ENCODE peak calls at places on chromosomes 3 and 15, in seven cellular contexts. P is keratinocyte, B is WERI-Rb-1, J is breast epithelium, L is HCT116, R is Karpas-422, T is psoas muscle. W is an unnamed sample.

GRCh38 chr3:108406063-108406660 is 104.2 kb downstream of the MYH15 start:
- DNase-seq in J (no peak), R (no peak), B (no peak), T (no peak), L (no peak), P (no peak), W (no peak)

GRCh38 chr3:177284383-177284881 is 87.2 kb upstream of the TBL1XR1 start:
- DNase-seq in J (no peak), P (no peak), R (no peak), L (peak; percentile 71), B (peak; percentile 92), T (peak; percentile 61), W (peak; percentile 77)

GRCh38 chr3:57029924-57030323 is 30.5 kb upstream of the SPATA12 start:
- DNase-seq in T (no peak), B (no peak), P (no peak), J (no peak), L (no peak), R (peak; percentile 89), W (no peak)

GRCh38 chr3:32413845-32414526 is 22.3 kb downstream of the CMTM7 start:
- DNase-seq in B (peak; percentile 36), T (no peak), L (no peak), R (no peak), J (no peak), P (no peak), W (no peak)

GRCh38 chr3:156448300-156448699 is 106.6 kb downstream of the SSR3 start:
- DNase-seq in R (peak; percentile 62), T (no peak), B (peak; percentile 36), L (peak; percentile 46), P (no peak), J (no peak), W (no peak)

GRCh38 chr3:152315623-152316022 is 46.9 kb downstream of the MBNL1 start:
- DNase-seq in B (no peak), T (no peak), L (no peak), P (no peak), R (no peak), J (no peak), W (no peak)

GRCh38 chr3:122055215-122055614 is at the start of gene CD86:
- DNase-seq in J (no peak), P (no peak), B (no peak), R (peak; percentile 87), T (no peak), L (no peak), W (no peak)

GRCh38 chr3:190443257-190443656 is 6.4 kb downstream of the TMEM207 start:
- DNase-seq in R (no peak), T (no peak), B (no peak), P (no peak), L (no peak), J (no peak), W (no peak)

GRCh38 chr3:42014949-42015533 is 53.1 kb upstream of the ULK4 start:
- DNase-seq in T (peak; percentile 84), J (no peak), L (no peak), R (peak; percentile 73), B (peak; percentile 86), P (no peak), W (peak; percentile 48)

GRCh38 chr3:28853830-28854229 is 427.0 kb upstream of the RBMS3 start:
- DNase-seq in J (no peak), R (no peak), T (no peak), B (no peak), P (no peak), L (no peak), W (no peak)

GRCh38 chr3:148882288-148882687 is 17.2 kb downstream of the CPA3 start:
- DNase-seq in R (no peak), J (no peak), L (no peak), B (no peak), P (no peak), T (no peak), W (no peak)

GRCh38 chr3:107651782-107652181 is 129.0 kb downstream of the BBX start:
- DNase-seq in P (no peak), J (no peak), T (no peak), R (no peak), L (no peak), B (no peak), W (no peak)

GRCh38 chr15:76339302-76340197 is 3.0 kb downstream of the ISL2 start:
- DNase-seq in P (no peak), B (peak; percentile 34), T (no peak), R (peak; percentile 49), L (no peak), J (no peak), W (peak; percentile 81)

GRCh38 chr3:133576169-133576568 is 2.7 kb downstream of the CDV3 start:
- DNase-seq in P (no peak), T (no peak), B (no peak), L (no peak), R (peak; percentile 76), J (no peak), W (no peak)

GRCh38 chr3:148998297-148998696 is 7.0 kb downstream of the GYG1 start:
- DNase-seq in P (no peak), T (no peak), R (no peak), B (no peak), L (no peak), J (no peak), W (no peak)

GRCh38 chr3:39804951-39805350 is 4.5 kb upstream of the MYRIP start:
- DNase-seq in B (no peak), P (no peak), J (no peak), R (peak; percentile 68), L (no peak), T (no peak), W (no peak)

GRCh38 chr3:12991861-12992281 is 81.4 kb downstream of the IQSEC1 start:
- DNase-seq in B (no peak), L (no peak), T (peak; percentile 49), R (no peak), P (no peak), J (no peak), W (no peak)

GRCh38 chr15:55695432-55695831 is 47.5 kb downstream of the PRTG start:
- DNase-seq in J (no peak), L (no peak), B (peak; percentile 77), R (no peak), T (no peak), P (no peak), W (no peak)

GRCh38 chr15:23483821-23484299 is 36.8 kb upstream of the GOLGA6L2 start:
- DNase-seq in P (no peak), J (no peak), R (no peak), T (no peak), L (no peak), B (no peak), W (no peak)

GRCh38 chr3:14725015-14725431 is 50.1 kb downstream of the C3orf20 start:
- DNase-seq in J (no peak), T (no peak), L (no peak), R (no peak), P (no peak), B (no peak), W (no peak)

GRCh38 chr3:124916837-124917409 is 17.6 kb downstream of the MUC13 start:
- DNase-seq in B (no peak), R (no peak), P (no peak), J (no peak), T (no peak), L (no peak), W (no peak)

GRCh38 chr3:177181418-177181817 is 15.9 kb downstream of the TBL1XR1 start:
- DNase-seq in T (no peak), P (no peak), J (no peak), L (no peak), R (no peak), B (no peak), W (no peak)

GRCh38 chr3:74613060-74613459 is 1.4 kb downstream of the CNTN3 start:
- DNase-seq in L (no peak), P (no peak), B (no peak), J (no peak), R (no peak), T (no peak), W (no peak)
- H3K27me3 ChIP-seq in L (no peaks in the 10 kb centered on the region), P (peaks cover 12% of the 10 kb centered on the region), B (no peaks in the 10 kb centered on the region), J (no peaks in the 10 kb centered on the region), R (no peaks in the 10 kb centered on the region), T (no peaks in the 10 kb centered on the region), W (peaks cover 36% of the 10 kb centered on the region)

GRCh38 chr15:62270216-62270921 is 105.3 kb upstream of the C2CD4B start:
- DNase-seq in R (peak; percentile 17), P (no peak), L (no peak), B (no peak), T (no peak), J (no peak), W (no peak)

GRCh38 chr15:62264196-62264595 is 99.1 kb upstream of the C2CD4B start:
- DNase-seq in B (no peak), T (no peak), J (no peak), L (no peak), R (no peak), P (no peak), W (no peak)

GRCh38 chr15:62272290-62272689 is 107.2 kb upstream of the C2CD4B start:
- DNase-seq in J (no peak), L (no peak), T (no peak), B (no peak), P (no peak), R (no peak), W (no peak)

DNA sequence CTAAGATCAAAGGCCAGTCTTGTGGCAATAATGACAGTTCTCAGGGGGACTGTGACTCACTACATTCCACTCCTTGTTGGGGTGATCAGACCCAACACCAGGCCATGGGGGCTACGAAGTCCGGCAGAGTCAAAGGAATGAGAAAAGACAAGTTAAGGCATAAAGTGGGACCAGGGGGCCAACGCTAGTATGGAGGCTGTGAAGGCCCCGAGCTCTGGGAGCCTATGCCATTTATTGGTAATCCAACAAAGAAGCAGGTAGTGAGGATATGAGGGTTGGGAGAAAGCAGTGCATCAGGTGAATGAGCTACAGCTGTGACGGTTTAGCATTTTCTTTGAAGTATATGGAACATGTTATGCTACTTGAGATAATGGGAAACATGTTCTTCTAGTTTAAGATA is 104.4 kb upstream of the C2CD4B start:
- DNase-seq in J (no peak), P (no peak), B (no peak), R (peak; percentile 56), L (no peak), T (no peak), W (no peak)
- H3K9me3 ChIP-seq in J (peaks cover 60% of the 10 kb centered on the region), P (peaks cover 6% of the 10 kb centered on the region), B (peaks cover 16% of the 10 kb centered on the region), R (peaks cover 24% of the 10 kb centered on the region), L (peaks cover 19% of the 10 kb centered on the region), T (peaks cover 18% of the 10 kb centered on the region), W (no peaks in the 10 kb centered on the region)

DNA sequence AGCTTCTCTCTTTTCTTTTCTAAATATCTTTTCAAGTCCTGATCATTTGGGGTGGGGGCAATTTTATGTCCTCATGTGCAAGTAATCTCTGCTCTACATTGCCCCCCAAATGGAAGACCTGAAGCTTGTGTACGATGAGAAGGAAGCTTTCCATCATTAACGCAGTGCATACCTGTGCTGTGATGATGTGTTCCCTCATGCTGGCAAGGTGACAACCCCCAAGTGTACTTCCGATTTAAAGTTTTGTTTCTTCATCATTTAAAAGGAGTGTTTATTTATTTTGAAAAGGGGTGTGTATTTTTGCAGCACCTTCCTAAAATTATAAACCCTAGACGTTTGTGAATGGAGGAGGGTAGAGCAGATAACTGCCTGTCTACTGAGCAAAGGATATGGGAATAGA is 45.3 kb downstream of the C2CD4A start:
- DNase-seq in T (no peak), B (no peak), R (no peak), P (no peak), L (no peak), J (no peak), W (no peak)
- H3K27me3 ChIP-seq in T (no peaks in the 10 kb centered on the region), B (no peaks in the 10 kb centered on the region), R (no peaks in the 10 kb centered on the region), P (no peaks in the 10 kb centered on the region), L (no peaks in the 10 kb centered on the region), J (no peaks in the 10 kb centered on the region), W (no peaks in the 10 kb centered on the region)

GRCh38 chr3:50380375-50381085 is 21.2 kb upstream of the TMEM115 start:
- DNase-seq in R (no peak), P (no peak), J (no peak), B (no peak), L (no peak), T (no peak), W (no peak)
- H3K9me3 ChIP-seq in R (no peaks in the 10 kb centered on the region), P (no peaks in the 10 kb centered on the region), J (no peaks in the 10 kb centered on the region), B (no peaks in the 10 kb centered on the region), L (no peaks in the 10 kb centered on the region), T (no peaks in the 10 kb centered on the region), W (no peaks in the 10 kb centered on the region)

W was measured in left lung.